ENCODE peak calls at places on chromosomes 1 and 21, in four cellular contexts. Z is left lung, Q is brain microvascular endothelial cell, P is NCI-H1092. F is an unnamed sample.

GRCh38 chr21:45303111-45303615 is 15.5 kb upstream of the POFUT2 start:
- DNase-seq in Z (peak), Q (no peak), P (no peak), F (no peak)

GRCh38 chr1:59333626-59334277 is 36.9 kb downstream of the FGGY start:
- DNase-seq in Z (no peak), Q (no peak), P (no peak), F (no peak)

GRCh38 chr1:184771190-184771691 is 16.6 kb upstream of the EDEM3 start:
- DNase-seq in Z (no peak), Q (no peak), P (no peak), F (peak)

GRCh38 chr21:18443686-18444085 is 40.1 kb upstream of the TMPRSS15 start:
- DNase-seq in Z (no peak), Q (no peak), P (peak), F (no peak)

GRCh38 chr1:171457412-171457811 is 27.9 kb upstream of the PRRC2C start:
- DNase-seq in Z (no peak), Q (no peak), P (no peak), F (no peak)

GRCh38 chr21:39384674-39385298 is 35.9 kb upstream of the HMGN1 start:
- DNase-seq in Z (no peak), Q (peak), P (no peak), F (no peak)

GRCh38 chr1:32448773-32449456 is 16.0 kb upstream of the ZBTB8B start:
- DNase-seq in Z (no peak), Q (no peak), P (peak), F (peak)

GRCh38 chr1:180941518-180942275 is 29.0 kb downstream of the KIAA1614 start:
- DNase-seq in Z (no peak), Q (no peak), P (no peak), F (no peak)

GRCh38 chr21:41211041-41211426 is 43.1 kb downstream of the BACE2 start:
- DNase-seq in Z (no peak), Q (no peak), P (no peak), F (no peak)

GRCh38 chr1:200030791-200031190 is 3.3 kb downstream of the NR5A2 start:
- DNase-seq in Z (no peak), Q (no peak), P (no peak), F (no peak)

GRCh38 chr21:31873696-31874599 is 1.1 kb downstream of the HUNK start:
- DNase-seq in Z (peak), Q (no peak), P (peak), F (peak)